ENCODE peak calls at places on chromosomes 3 and 15, in eight cellular contexts. P is nucleus accumbens, H is endothelial cell, N is LHCN-M2, B is nephron progenitor cell, A is fibroblast of pulmonary artery, G is GM19239, X is NCI-H510A. U is an unnamed sample.

GRCh38 chr3:170414202-170414663 is 4.4 kb upstream of the CLDN11 start:
- DNase-seq in P (peak), H (peak), N (peak), B (peak), A (peak), G (no peak), X (no peak), U (peak)

GRCh38 chr3:160226026-160226739 is 961 bp downstream of the C3orf80 start:
- DNase-seq in P (no peak), H (peak), N (no peak), B (peak), A (no peak), G (no peak), X (peak), U (no peak)

GRCh38 chr3:172550347-172550943 is 27.2 kb upstream of the TNFSF10 start:
- DNase-seq in P (no peak), H (no peak), N (peak), B (no peak), A (peak), G (no peak), X (no peak), U (no peak)

GRCh38 chr3:43915546-43915945 is 224.8 kb downstream of the ABHD5 start:
- DNase-seq in P (no peak), H (no peak), N (no peak), B (no peak), A (no peak), G (no peak), X (no peak), U (no peak)

GRCh38 chr15:38274135-38274534 is 21.5 kb downstream of the SPRED1 start:
- DNase-seq in P (no peak), H (no peak), N (no peak), B (no peak), A (no peak), G (no peak), X (no peak), U (no peak)

GRCh38 chr3:5226783-5227182 is 39.3 kb downstream of the EDEM1 start:
- DNase-seq in P (no peak), H (no peak), N (peak), B (no peak), A (peak), G (no peak), X (no peak), U (no peak)

GRCh38 chr3:134600685-134601502 is 49.9 kb downstream of the KY start:
- DNase-seq in P (peak), H (peak), N (peak), B (peak), A (peak), G (peak), X (no peak), U (peak)

GRCh38 chr3:138609898-138610266 is 1.3 kb downstream of the FAIM start:
- DNase-seq in P (no peak), H (no peak), N (no peak), B (no peak), A (no peak), G (no peak), X (no peak), U (no peak)

GRCh38 chr3:172156309-172156998 is 117.1 kb downstream of the FNDC3B start:
- DNase-seq in P (no peak), H (no peak), N (no peak), B (no peak), A (no peak), G (no peak), X (no peak), U (no peak)

GRCh38 chr15:76401285-76401684 is 64.7 kb downstream of the ISL2 start:
- DNase-seq in P (no peak), H (no peak), N (peak), B (no peak), A (peak), G (no peak), X (no peak), U (no peak)

GRCh38 chr3:51977449-51978142 is 2.7 kb downstream of the ABHD14A start:
- DNase-seq in P (no peak), H (no peak), N (no peak), B (no peak), A (no peak), G (no peak), X (no peak), U (no peak)

GRCh38 chr15:76058714-76059319 is 968 bp upstream of the TMEM266 start:
- DNase-seq in P (no peak), H (peak), N (no peak), B (peak), A (peak), G (peak), X (no peak), U (no peak)

GRCh38 chr3:65776494-65776893 is 262.2 kb downstream of the MAGI1 start:
- DNase-seq in P (no peak), H (no peak), N (peak), B (no peak), A (no peak), G (no peak), X (no peak), U (no peak)

GRCh38 chr3:117874028-117874765 is 1160.4 kb downstream of the IGSF11 start:
- DNase-seq in P (no peak), H (no peak), N (no peak), B (no peak), A (no peak), G (no peak), X (no peak), U (no peak)

GRCh38 chr15:100941536-100941935 is 22.4 kb downstream of the LRRK1 start:
- DNase-seq in P (no peak), H (no peak), N (no peak), B (no peak), A (no peak), G (no peak), X (no peak), U (no peak)

GRCh38 chr15:66043264-66043663 is 174.0 kb downstream of the RAB11A start:
- DNase-seq in P (no peak), H (no peak), N (no peak), B (no peak), A (no peak), G (no peak), X (no peak), U (no peak)

GRCh38 chr15:26773917-26774316 is 1.1 kb upstream of the GABRB3 start:
- DNase-seq in P (no peak), H (peak), N (no peak), B (peak), A (no peak), G (no peak), X (no peak), U (no peak)

GRCh38 chr15:101664303-101664913 is 12.2 kb upstream of the TM2D3 start:
- DNase-seq in P (no peak), H (peak), N (peak), B (no peak), A (no peak), G (no peak), X (no peak), U (peak)

GRCh38 chr15:87562203-87562602 is 694.3 kb downstream of the NTRK3 start:
- DNase-seq in P (no peak), H (no peak), N (no peak), B (no peak), A (no peak), G (no peak), X (no peak), U (no peak)

GRCh38 chr15:67505675-67506572 is 15.0 kb upstream of the C15orf61 start:
- DNase-seq in P (no peak), H (no peak), N (no peak), B (no peak), A (no peak), G (no peak), X (no peak), U (no peak)

U was measured in putamen.